ENCODE peak calls at places on chromosomes 7 and 10, in nine cellular contexts. B is left lobe of liver; Z is gastroesophageal sphincter; F is right cardiac atrium; G is left lung; Q is CD8-positive, alpha-beta T cell; V is PC-3; L is lower lobe of right lung; T is sciatic nerve. E is an unnamed sample.

GRCh38 chr7:53541467-53541866 is 506.0 kb downstream of the POM121L12 start:
- ATAC-seq in B (no peak), Z (no peak), F (no peak), G (no peak), Q (no peak), V (no peak), L (no peak), T (no peak), E (no peak)

GRCh38 chr7:86947956-86948355 is 111.5 kb downstream of the ELAPOR2 start:
- ATAC-seq in B (no peak), Z (no peak), F (no peak), G (peak), Q (no peak), V (no peak), L (no peak), T (no peak), E (no peak)

GRCh38 chr7:135790371-135790977 is 41.9 kb upstream of the FAM180A start:
- ATAC-seq in B (no peak), Z (no peak), F (no peak), G (no peak), Q (no peak), V (no peak), L (no peak), T (no peak), E (no peak)

GRCh38 chr7:151692721-151693120 is 173.0 kb upstream of the RHEB start:
- ATAC-seq in B (no peak), Z (no peak), F (peak), G (no peak), Q (no peak), V (no peak), L (no peak), T (no peak), E (no peak)

GRCh38 chr7:54946764-54947163 is 72.1 kb upstream of the EGFR start:
- ATAC-seq in B (peak), Z (no peak), F (no peak), G (peak), Q (no peak), V (peak), L (peak), T (no peak), E (peak)

GRCh38 chr10:30742471-30742870 is 112.9 kb upstream of the LYZL2 start:
- ATAC-seq in B (no peak), Z (no peak), F (no peak), G (no peak), Q (no peak), V (no peak), L (no peak), T (no peak), E (no peak)

GRCh38 chr10:86603256-86603655 is 51.1 kb upstream of the OPN4 start:
- ATAC-seq in B (peak), Z (no peak), F (no peak), G (peak), Q (no peak), V (no peak), L (peak), T (no peak), E (no peak)

GRCh38 chr10:35487336-35488034 is 117.7 kb upstream of the GJD4 start:
- ATAC-seq in B (peak), Z (no peak), F (no peak), G (no peak), Q (no peak), V (no peak), L (no peak), T (peak), E (no peak)

GRCh38 chr7:100965051-100965722 is 4.2 kb upstream of the MUC12 start:
- ATAC-seq in B (no peak), Z (no peak), F (no peak), G (no peak), Q (no peak), V (no peak), L (no peak), T (no peak), E (no peak)

GRCh38 chr7:52547301-52547920 is 488.0 kb upstream of the POM121L12 start:
- ATAC-seq in B (no peak), Z (no peak), F (no peak), G (no peak), Q (no peak), V (no peak), L (no peak), T (no peak), E (no peak)

GRCh38 chr7:42986781-42987248 is 54.6 kb downstream of the MRPL32 start:
- ATAC-seq in B (no peak), Z (no peak), F (no peak), G (no peak), Q (no peak), V (no peak), L (no peak), T (no peak), E (no peak)

GRCh38 chr10:62019685-62020361 is 118.3 kb downstream of the ARID5B start:
- ATAC-seq in B (no peak), Z (no peak), F (peak), G (peak), Q (no peak), V (no peak), L (no peak), T (no peak), E (peak)

GRCh38 chr10:95988702-95989101 is 54.7 kb upstream of the CCNJ start:
- ATAC-seq in B (no peak), Z (no peak), F (no peak), G (no peak), Q (no peak), V (no peak), L (no peak), T (no peak), E (no peak)

GRCh38 chr10:71243756-71244637 is 31.6 kb downstream of the UNC5B start:
- ATAC-seq in B (no peak), Z (peak), F (peak), G (no peak), Q (no peak), V (no peak), L (peak), T (peak), E (peak)

E was measured in esophagus mucosa.